ENCODE peak calls at places on chromosomes 7 and 10, in nine cellular contexts. I is effector CD8-positive, alpha-beta T cell; X is fibroblast of pulmonary artery; T is A549; M is SK-N-MC; V is caudate nucleus; K is naive B cell; N is aorta; O is activated CD4-positive, alpha-beta T cell treated with anti-CD3 and anti-CD28 coated beads, Interleukin-2, amount 50 U/mL, for 24 hours. S is an unnamed sample.

GRCh38 chr10:110641256-110641655 is 2.9 kb upstream of the RBM20 start:
- DNase-seq in I (no peak), X (peak; percentile 13), T (peak; percentile 91), M (no peak), V (no peak), K (no peak), N (no peak), O (no peak), S (peak; percentile 45)

GRCh38 chr10:59857921-59858320 is 48.4 kb downstream of the CCDC6 start:
- DNase-seq in I (no peak), X (no peak), T (no peak), M (no peak), V (no peak), K (no peak), N (no peak), O (no peak), S (no peak)

GRCh38 chr7:67551027-67551426 is 554.4 kb downstream of the TYW1 start:
- DNase-seq in I (no peak), X (no peak), T (no peak), M (no peak), V (no peak), K (no peak), N (no peak), O (no peak), S (no peak)

GRCh38 chr7:141702047-141702567 is at the start of gene DENND11:
- DNase-seq in I (peak; percentile 37), X (peak; percentile 20), T (no peak), M (no peak), V (no peak), K (peak; percentile 65), N (peak; percentile 86), O (peak; percentile 17), S (peak; percentile 69)

GRCh38 chr10:6958254-6958653 is 378.2 kb upstream of the PRKCQ start:
- DNase-seq in I (no peak), X (no peak), T (no peak), M (no peak), V (no peak), K (no peak), N (no peak), O (no peak), S (peak; percentile 70)

GRCh38 chr7:152489044-152489443 is 53.2 kb upstream of the KMT2C start:
- DNase-seq in I (no peak), X (no peak), T (no peak), M (no peak), V (no peak), K (no peak), N (peak; percentile 14), O (no peak), S (no peak)

GRCh38 chr10:97911217-97911616 is 61.6 kb downstream of the GOLGA7B start:
- DNase-seq in I (no peak), X (no peak), T (no peak), M (no peak), V (no peak), K (no peak), N (peak; percentile 22), O (no peak), S (no peak)

GRCh38 chr7:44990520-44991023 is 9.4 kb upstream of the CCM2 start:
- DNase-seq in I (no peak), X (peak; percentile 94), T (no peak), M (no peak), V (no peak), K (no peak), N (no peak), O (no peak), S (no peak)

GRCh38 chr10:11091517-11092102 is 73.9 kb downstream of the CELF2 start:
- DNase-seq in I (no peak), X (no peak), T (no peak), M (no peak), V (no peak), K (no peak), N (no peak), O (no peak), S (no peak)

GRCh38 chr10:24350111-24350921 is 141.4 kb downstream of the KIAA1217 start:
- DNase-seq in I (no peak), X (peak; percentile 60), T (no peak), M (peak; percentile 78), V (no peak), K (no peak), N (no peak), O (no peak), S (no peak)

GRCh38 chr7:130471974-130472373 is 19.9 kb upstream of the MEST start:
- DNase-seq in I (no peak), X (no peak), T (no peak), M (peak; percentile 39), V (no peak), K (no peak), N (no peak), O (no peak), S (no peak)

GRCh38 chr7:137020351-137020750 is 151.9 kb downstream of the CHRM2 start:
- DNase-seq in I (no peak), X (no peak), T (no peak), M (no peak), V (no peak), K (no peak), N (no peak), O (no peak), S (no peak)

GRCh38 chr7:130994378-130995115 is 260.5 kb upstream of the KLF14 start:
- DNase-seq in I (no peak), X (peak; percentile 41), T (no peak), M (no peak), V (no peak), K (no peak), N (peak; percentile 81), O (no peak), S (no peak)

GRCh38 chr7:155998766-155999630 is 186.7 kb upstream of the SHH start:
- DNase-seq in I (no peak), X (no peak), T (no peak), M (no peak), V (no peak), K (no peak), N (peak; percentile 46), O (no peak), S (no peak)

GRCh38 chr10:131937832-131938231 is 37.0 kb downstream of the PPP2R2D start:
- DNase-seq in I (no peak), X (no peak), T (no peak), M (no peak), V (no peak), K (no peak), N (peak; percentile 51), O (no peak), S (no peak)

GRCh38 chr10:22252286-22252800 is 34.5 kb upstream of the EBLN1 start:
- DNase-seq in I (no peak), X (peak; percentile 60), T (no peak), M (no peak), V (no peak), K (peak; percentile 61), N (peak; percentile 87), O (peak; percentile 61), S (peak; percentile 35)

GRCh38 chr7:99004781-99005500 is 126.6 kb downstream of the TRRAP start:
- DNase-seq in I (no peak), X (no peak), T (no peak), M (no peak), V (no peak), K (no peak), N (no peak), O (no peak), S (no peak)

GRCh38 chr10:121077331-121077730 is 226.2 kb downstream of the WDR11 start:
- DNase-seq in I (no peak), X (peak; percentile 9), T (no peak), M (peak; percentile 10), V (no peak), K (no peak), N (no peak), O (no peak), S (peak; percentile 85)

GRCh38 chr10:34547695-34548094 is 267.4 kb downstream of the PARD3 start:
- DNase-seq in I (no peak), X (no peak), T (no peak), M (no peak), V (no peak), K (no peak), N (no peak), O (no peak), S (no peak)

GRCh38 chr10:6737758-6738463 is 157.8 kb upstream of the PRKCQ start:
- DNase-seq in I (no peak), X (no peak), T (peak; percentile 60), M (no peak), V (no peak), K (no peak), N (no peak), O (no peak), S (no peak)

GRCh38 chr7:70738080-70738479 is 393.9 kb upstream of the GALNT17 start:
- DNase-seq in I (no peak), X (peak; percentile 25), T (peak; percentile 49), M (no peak), V (no peak), K (no peak), N (no peak), O (no peak), S (no peak)

S was measured in NB4.